ENCODE peak calls at places on chromosome 20, in seven cellular contexts. P is thoracic aorta, K is transverse colon, Q is fibroblast of lung, B is ovary, N is upper lobe of left lung, W is body of pancreas. O is an unnamed sample. For H3K36me3, the result is how much of the 10 kb centered on the place peaks cover.

GRCh38 chr20:53922901-53923314 is 147.5 kb downstream of the BCAS1 start:
- DNase-seq in P (no peak), K (peak), Q (peak), B (no peak), N (no peak), W (no peak), O (no peak)

GRCh38 chr20:11585752-11586352 is 331.8 kb upstream of the BTBD3 start:
- DNase-seq in P (no peak), K (no peak), Q (peak), B (no peak), N (no peak), W (no peak), O (no peak)

GRCh38 chr20:50588034-50588736 is 78.0 kb downstream of the PTPN1 start:
- DNase-seq in P (no peak), K (peak), Q (peak), B (peak), N (peak), W (peak), O (no peak)

GRCh38 chr20:34215711-34216381 is 25.4 kb upstream of the ASIP start:
- DNase-seq in P (peak), K (peak), Q (peak), B (peak), N (peak), W (peak), O (peak)

GRCh38 chr20:14498809-14499208 is 161.4 kb upstream of the FLRT3 start:
- DNase-seq in P (no peak), K (no peak), Q (no peak), B (no peak), N (peak), W (no peak), O (no peak)

GRCh38 chr20:61662226-61662945 is 403.3 kb downstream of the TAF4 start:
- DNase-seq in P (no peak), K (no peak), Q (no peak), B (no peak), N (peak), W (no peak), O (no peak)

GRCh38 chr20:54176610-54177009 is 2.8 kb upstream of the CYP24A1 start:
- DNase-seq in P (no peak), K (no peak), Q (peak), B (no peak), N (no peak), W (no peak), O (no peak)

GRCh38 chr20:825710-826421 is 7.6 kb upstream of the FAM110A start:
- DNase-seq in P (no peak), K (peak), Q (peak), B (no peak), N (no peak), W (no peak), O (no peak)

DNA sequence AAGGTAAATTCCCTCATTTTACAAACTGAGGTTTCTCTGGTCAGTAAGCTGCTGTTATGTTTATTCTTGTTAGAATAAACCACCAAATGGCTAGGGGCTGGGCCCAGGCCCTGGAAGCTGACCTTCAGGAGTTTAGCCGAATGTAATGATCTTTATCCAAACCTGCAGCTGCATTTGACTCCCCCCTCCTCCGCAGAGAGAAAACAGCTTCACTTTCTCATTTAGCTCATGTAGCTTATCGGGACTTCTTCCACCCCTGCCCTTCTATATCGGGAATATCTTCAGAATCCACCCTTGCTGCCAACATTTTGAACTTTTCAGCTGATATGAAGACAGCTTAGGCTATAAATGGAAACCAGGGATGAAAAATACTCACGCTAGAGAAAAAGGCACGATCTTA is 102.6 kb downstream of the ZMYND8 start:
- DNase-seq in P (no peak), K (no peak), Q (no peak), B (no peak), N (no peak), W (no peak), O (no peak)
- H3K36me3 ChIP-seq in P (under half), K (under half), Q (under half), B (under half), N (under half), W (under half), O (under half)

DNA sequence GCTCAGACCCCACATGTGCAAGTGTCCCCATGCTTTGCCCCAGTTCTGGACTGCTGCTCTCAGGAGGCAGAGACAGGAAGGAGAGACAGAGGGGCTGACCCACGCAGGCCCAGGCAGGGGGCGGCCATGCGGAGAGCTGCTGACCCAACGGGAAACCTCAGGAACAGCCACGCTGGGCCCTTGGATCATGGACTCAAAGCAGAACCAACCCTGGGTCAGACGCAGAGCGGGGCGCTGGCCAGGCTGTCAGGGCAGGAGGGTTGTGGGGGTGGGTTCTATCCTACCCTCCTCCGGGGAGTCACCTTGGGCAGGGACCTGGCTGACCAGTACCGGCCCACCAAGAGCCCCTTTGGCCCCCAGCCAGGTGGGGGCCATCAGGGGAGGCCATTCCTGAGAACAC is 2.0 kb downstream of the KCNQ2 start:
- DNase-seq in P (no peak), K (no peak), Q (no peak), B (no peak), N (peak), W (no peak), O (no peak)
- H3K4me3 ChIP-seq in P (no peak), K (no peak), Q (no peak), B (no peak), N (no peak), W (no peak), O (no peak)

GRCh38 chr20:17859616-17860232 is 108.9 kb downstream of the SNX5 start:
- DNase-seq in P (no peak), K (no peak), Q (no peak), B (no peak), N (peak), W (peak), O (no peak)
- TF ChIP-seq CTCF in P (no peak), K (no peak), Q (no peak), B (no peak), N (peak), W (peak), O (no peak)

DNA sequence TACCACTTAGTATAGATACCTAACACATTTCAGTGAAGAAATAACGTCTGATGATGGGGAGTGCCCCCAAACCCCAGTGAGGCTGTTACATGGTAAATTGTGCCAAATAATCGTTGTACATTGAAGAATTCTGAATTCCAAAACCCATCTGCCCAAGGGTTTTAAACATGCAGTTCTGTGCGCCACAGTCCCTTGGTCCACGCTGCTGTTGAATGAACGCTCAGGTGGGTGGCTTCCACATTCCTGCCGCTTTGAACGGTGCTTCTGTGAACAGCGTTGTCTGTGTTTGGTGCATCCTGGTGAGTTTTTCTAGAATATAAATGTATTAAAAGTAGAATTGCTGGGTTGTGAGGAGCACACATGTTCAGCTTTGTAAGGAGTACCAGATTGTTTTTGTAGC is 2.9 kb downstream of the GID8 start:
- DNase-seq in P (no peak), K (no peak), Q (no peak), B (no peak), N (no peak), W (no peak), O (no peak)
- H3K36me3 ChIP-seq in P (under half), K (under half), Q (under half), B (under half), N (under half), W (under half), O (under half)

GRCh38 chr20:3730803-3731370 is 1.6 kb upstream of the HSPA12B start:
- DNase-seq in P (no peak), K (no peak), Q (no peak), B (no peak), N (no peak), W (no peak), O (no peak)

GRCh38 chr20:3731944-3732326 is 550 bp upstream of the HSPA12B start:
- DNase-seq in P (no peak), K (no peak), Q (no peak), B (no peak), N (no peak), W (no peak), O (no peak)

GRCh38 chr20:3734111-3734843 is 1.8 kb downstream of the HSPA12B start:
- DNase-seq in P (no peak), K (peak), Q (no peak), B (no peak), N (no peak), W (no peak), O (no peak)

GRCh38 chr20:3733119-3733995 is 872 bp downstream of the HSPA12B start:
- DNase-seq in P (no peak), K (no peak), Q (no peak), B (no peak), N (no peak), W (no peak), O (no peak)

DNA sequence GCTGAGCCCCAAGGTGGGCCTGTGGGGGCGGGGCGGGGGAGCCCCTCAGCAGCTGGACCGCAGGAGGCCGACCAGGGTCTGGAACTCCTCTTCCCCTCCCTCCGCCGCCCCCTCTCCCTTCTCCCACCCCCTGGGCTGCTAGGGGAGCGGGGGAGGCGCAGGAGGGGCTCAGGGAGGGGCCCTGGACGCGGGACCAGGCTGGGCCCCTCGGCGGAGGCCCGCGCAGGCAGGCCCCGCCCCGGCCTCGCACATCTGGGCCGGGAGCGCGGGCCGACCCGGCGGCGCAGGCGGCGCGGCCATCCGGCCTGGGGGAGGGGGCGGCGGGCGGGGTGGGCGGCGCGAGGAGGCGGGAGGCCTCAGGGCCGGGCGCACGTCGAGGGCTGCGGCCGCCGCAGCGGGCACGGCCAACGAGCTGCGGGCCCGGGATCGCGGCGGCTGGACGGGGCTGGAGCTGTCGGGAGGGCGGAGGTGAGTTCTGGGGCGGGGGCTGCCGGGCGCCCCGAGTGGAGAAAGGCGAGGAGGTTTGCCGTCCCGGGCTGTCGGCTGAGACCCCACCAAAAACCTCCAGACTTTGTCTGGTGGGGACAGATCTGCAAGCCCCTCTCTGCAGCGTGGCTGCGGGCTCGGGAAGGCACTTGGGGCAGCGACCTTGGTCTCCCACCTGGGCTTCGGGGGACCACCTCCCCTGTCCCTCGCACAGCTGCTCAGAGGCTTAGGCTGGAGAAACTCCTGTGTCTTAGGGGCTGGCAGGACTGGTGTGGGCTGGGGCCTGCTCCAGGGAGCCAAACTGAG is at the start of gene HSPA12B:
- DNase-seq in P (no peak), K (no peak), Q (no peak), B (no peak), N (peak), W (no peak), O (no peak)
- H3K4me3 ChIP-seq in P (peak), K (no peak), Q (no peak), B (peak), N (peak), W (no peak), O (peak)

GRCh38 chr20:21111416-21111815 is 5.3 kb upstream of the LINC00237 start:
- DNase-seq in P (no peak), K (no peak), Q (no peak), B (no peak), N (no peak), W (no peak), O (no peak)

GRCh38 chr20:21117521-21117920 is 8.4 kb upstream of the KIZ start:
- DNase-seq in P (no peak), K (no peak), Q (no peak), B (no peak), N (no peak), W (no peak), O (no peak)

GRCh38 chr20:21118138-21118537 is 7.7 kb upstream of the KIZ start:
- DNase-seq in P (no peak), K (no peak), Q (no peak), B (no peak), N (no peak), W (no peak), O (no peak)

GRCh38 chr20:21113697-21114096 is 7.5 kb upstream of the LINC00237 start:
- DNase-seq in P (no peak), K (no peak), Q (no peak), B (no peak), N (no peak), W (no peak), O (no peak)

GRCh38 chr20:21114584-21114983 is 8.4 kb upstream of the LINC00237 start:
- DNase-seq in P (no peak), K (no peak), Q (no peak), B (no peak), N (no peak), W (no peak), O (no peak)
- TF ChIP-seq CTCF in P (no peak), K (no peak), Q (no peak), B (no peak), N (no peak), W (no peak), O (no peak)

GRCh38 chr20:57947421-57948176 is 237.8 kb upstream of the PMEPA1 start:
- DNase-seq in P (no peak), K (no peak), Q (peak), B (no peak), N (no peak), W (no peak), O (no peak)

GRCh38 chr20:57943291-57943690 is 233.5 kb upstream of the PMEPA1 start:
- DNase-seq in P (no peak), K (no peak), Q (no peak), B (no peak), N (no peak), W (no peak), O (no peak)

GRCh38 chr20:57948177-57948955 is 238.6 kb upstream of the PMEPA1 start:
- DNase-seq in P (no peak), K (no peak), Q (peak), B (no peak), N (no peak), W (no peak), O (no peak)

GRCh38 chr20:57944988-57945387 is 235.2 kb upstream of the PMEPA1 start:
- DNase-seq in P (no peak), K (no peak), Q (no peak), B (no peak), N (no peak), W (no peak), O (no peak)

GRCh38 chr20:57946559-57947315 is 236.9 kb upstream of the PMEPA1 start:
- DNase-seq in P (no peak), K (no peak), Q (no peak), B (no peak), N (no peak), W (no peak), O (no peak)
- H3K36me3 ChIP-seq in P (under half), K (under half), Q (under half), B (under half), N (under half), W (under half), O (under half)

GRCh38 chr20:31811198-31811597 is 8.0 kb upstream of the MYLK2 start:
- DNase-seq in P (no peak), K (no peak), Q (no peak), B (no peak), N (no peak), W (no peak), O (no peak)

GRCh38 chr20:31815408-31816188 is 3.6 kb upstream of the MYLK2 start:
- DNase-seq in P (no peak), K (peak), Q (no peak), B (no peak), N (no peak), W (no peak), O (no peak)

GRCh38 chr20:31813611-31814010 is 5.5 kb upstream of the MYLK2 start:
- DNase-seq in P (no peak), K (no peak), Q (no peak), B (no peak), N (no peak), W (no peak), O (no peak)

GRCh38 chr20:31809656-31810055 is 9.5 kb upstream of the MYLK2 start:
- DNase-seq in P (no peak), K (no peak), Q (no peak), B (no peak), N (no peak), W (no peak), O (no peak)

DNA sequence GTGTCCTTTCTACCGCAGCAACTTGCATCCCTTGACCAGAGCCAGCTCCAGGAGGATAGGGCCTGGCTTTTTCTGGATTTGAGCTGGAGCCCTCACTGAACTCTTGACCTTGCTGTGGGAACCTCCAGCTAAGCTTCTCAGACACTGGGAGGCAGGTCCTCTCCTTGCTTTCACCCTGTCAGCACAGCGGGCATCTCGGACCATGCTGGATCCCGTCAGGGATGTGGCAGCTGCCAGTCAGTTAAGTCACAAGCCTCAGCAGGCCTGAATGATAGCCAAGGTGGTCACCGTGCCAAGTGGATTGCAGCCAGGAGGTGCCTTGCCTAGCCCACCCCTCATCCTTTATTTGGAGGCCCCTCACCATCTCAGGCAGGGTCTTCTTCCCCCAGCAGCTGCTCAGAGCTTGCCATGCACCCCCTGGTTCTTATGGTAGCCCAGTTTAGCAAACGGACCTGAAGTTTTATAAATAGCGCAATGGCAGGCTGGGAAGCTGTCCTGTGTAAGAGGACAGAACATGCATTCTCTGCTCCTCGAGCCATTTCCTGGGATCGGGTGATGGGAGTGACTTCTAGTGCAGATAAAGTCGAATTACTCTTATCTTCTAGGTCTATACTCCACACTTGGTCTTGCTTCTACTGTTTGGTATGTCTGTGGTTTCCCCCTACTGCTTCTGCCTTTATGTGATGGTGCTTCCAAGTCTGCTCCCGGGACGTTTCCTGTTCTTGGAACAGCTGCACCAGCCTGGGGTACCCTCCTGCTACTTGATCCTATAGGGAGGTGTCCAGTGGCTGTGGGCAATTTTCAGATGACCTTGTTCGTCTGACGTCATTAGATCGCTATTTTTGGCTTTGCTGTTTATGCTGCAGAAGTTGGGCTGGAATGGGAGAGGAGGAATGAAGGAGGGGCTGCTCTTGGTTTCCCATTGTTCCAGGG is 7.1 kb upstream of the MYLK2 start:
- DNase-seq in P (no peak), K (no peak), Q (peak), B (no peak), N (no peak), W (peak), O (no peak)
- H3K4me3 ChIP-seq in P (no peak), K (no peak), Q (no peak), B (no peak), N (no peak), W (no peak), O (no peak)

DNA sequence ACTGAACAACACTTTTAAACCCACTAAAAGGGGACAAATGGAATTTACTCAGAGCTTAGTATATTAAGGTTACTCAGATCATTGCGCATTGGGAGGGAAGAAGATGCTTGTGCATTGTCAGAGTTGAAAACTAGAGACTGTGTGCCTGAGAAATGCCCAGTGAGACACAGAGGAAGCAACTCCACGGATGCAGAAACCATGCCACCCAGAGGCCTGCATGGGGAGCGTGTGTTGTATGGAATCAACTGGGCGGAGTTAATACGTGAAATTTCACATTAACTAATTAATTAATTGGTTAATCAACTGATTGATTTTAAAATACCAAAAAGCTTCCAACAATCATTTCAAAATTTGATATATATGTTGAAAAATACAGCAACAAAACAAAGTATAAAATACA is 391.6 kb downstream of the PLCB1 start:
- DNase-seq in P (no peak), K (no peak), Q (no peak), B (no peak), N (no peak), W (no peak), O (no peak)
- TF ChIP-seq CTCF in P (no peak), K (no peak), Q (no peak), B (no peak), N (no peak), W (peak), O (no peak)